ENCODE peak calls at places on chromosome 6, in five cellular contexts. V is neuronal stem cell, L is IMR-90, Y is H9, I is H1. T is an unnamed sample.

GRCh38 chr6:110517601-110518280 is 41.3 kb upstream of the SLC22A16 start:
- DNase-seq in V (no peak), L (no peak), Y (no peak), I (no peak), T (no peak)

GRCh38 chr6:73129653-73130443 is 95.4 kb downstream of the KHDC1L start:
- DNase-seq in V (peak; percentile 78), L (peak; percentile 66), Y (peak; percentile 89), I (peak; percentile 94), T (peak; percentile 63)

GRCh38 chr6:160911949-160912348 is 79.6 kb upstream of the MAP3K4 start:
- DNase-seq in V (no peak), L (no peak), Y (no peak), I (no peak), T (no peak)

GRCh38 chr6:7150381-7151064 is 42.8 kb downstream of the RREB1 start:
- DNase-seq in V (no peak), L (no peak), Y (peak; percentile 77), I (no peak), T (no peak)

GRCh38 chr6:130560231-130560630 is 194.4 kb downstream of the TMEM200A start:
- DNase-seq in V (no peak), L (peak; percentile 29), Y (no peak), I (no peak), T (peak; percentile 12)

GRCh38 chr6:133705731-133706130 is 183.2 kb upstream of the TCF21 start:
- DNase-seq in V (no peak), L (peak; percentile 82), Y (no peak), I (no peak), T (no peak)

GRCh38 chr6:37614059-37614940 is 83.4 kb downstream of the MDGA1 start:
- DNase-seq in V (no peak), L (no peak), Y (no peak), I (no peak), T (no peak)

GRCh38 chr6:40791004-40791403 is 203.8 kb upstream of the LRFN2 start:
- DNase-seq in V (no peak), L (no peak), Y (peak; percentile 36), I (no peak), T (peak; percentile 16)

GRCh38 chr6:327538-328183 is 35.4 kb downstream of the DUSP22 start:
- DNase-seq in V (no peak), L (peak; percentile 35), Y (no peak), I (no peak), T (no peak)

GRCh38 chr6:52538252-52538905 is 38.5 kb downstream of the TRAM2 start:
- DNase-seq in V (no peak), L (no peak), Y (no peak), I (no peak), T (no peak)

GRCh38 chr6:55040102-55040848 is 134.0 kb upstream of the HCRTR2 start:
- DNase-seq in V (no peak), L (peak; percentile 96), Y (no peak), I (no peak), T (peak; percentile 67)

GRCh38 chr6:26311012-26311384 is 54.0 kb upstream of the BTN3A2 start:
- DNase-seq in V (no peak), L (peak; percentile 59), Y (no peak), I (peak; percentile 72), T (peak; percentile 55)

GRCh38 chr6:26120807-26121140 is 33.5 kb downstream of the HFE start:
- DNase-seq in V (no peak), L (no peak), Y (no peak), I (no peak), T (no peak)

GRCh38 chr6:132612449-132613116 is 11.5 kb downstream of the TAAR2 start:
- DNase-seq in V (no peak), L (no peak), Y (no peak), I (no peak), T (no peak)

GRCh38 chr6:13729891-13730290 is 18.3 kb upstream of the RANBP9 start:
- DNase-seq in V (no peak), L (peak; percentile 79), Y (no peak), I (no peak), T (peak; percentile 15)

DNA sequence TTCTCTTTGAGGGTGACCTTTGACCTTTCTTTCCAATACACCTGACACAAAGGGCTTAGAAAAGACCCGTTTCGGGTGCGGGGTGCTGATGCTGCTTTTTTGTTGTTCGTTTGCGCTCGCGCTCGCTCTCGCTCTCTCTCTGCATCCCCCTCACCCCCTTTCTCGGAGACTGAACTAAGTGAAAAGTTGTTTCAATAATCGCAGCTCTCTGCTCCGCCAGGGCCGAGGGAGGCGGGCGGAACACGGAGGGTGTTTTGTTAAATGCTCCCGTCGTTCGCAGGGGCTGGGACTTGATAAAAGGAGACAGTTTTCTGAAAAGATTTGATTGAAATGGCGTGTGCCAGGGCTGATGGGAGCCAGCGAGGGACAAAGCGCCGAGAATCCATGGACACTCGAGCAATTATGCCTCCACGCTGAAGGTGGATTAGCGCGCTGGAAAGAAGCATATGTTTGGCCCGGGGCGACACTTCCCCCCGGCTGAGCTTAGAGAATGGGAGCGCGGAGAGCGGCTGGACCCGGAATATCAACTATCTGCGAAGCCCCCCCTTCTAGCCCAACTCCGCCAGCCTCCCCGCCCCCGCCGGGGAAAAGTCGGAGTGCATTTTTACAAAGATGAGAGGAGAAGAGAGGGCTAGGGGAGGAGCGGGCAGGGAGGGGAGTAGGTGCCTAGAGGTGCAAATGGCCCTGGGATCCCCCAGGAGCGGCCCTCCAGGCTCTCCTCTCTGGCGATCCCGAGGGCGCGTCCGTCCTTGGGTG is 25.0 kb downstream of the TFAP2A start:
- DNase-seq in V (peak; percentile 49), L (no peak), Y (no peak), I (no peak), T (no peak)
- H2BK120ac ChIP-seq in V (no peak overlapping the region), L (no peak overlapping the region), Y (no peak overlapping the region), I (no peak overlapping the region), T (no peak overlapping the region)

DNA sequence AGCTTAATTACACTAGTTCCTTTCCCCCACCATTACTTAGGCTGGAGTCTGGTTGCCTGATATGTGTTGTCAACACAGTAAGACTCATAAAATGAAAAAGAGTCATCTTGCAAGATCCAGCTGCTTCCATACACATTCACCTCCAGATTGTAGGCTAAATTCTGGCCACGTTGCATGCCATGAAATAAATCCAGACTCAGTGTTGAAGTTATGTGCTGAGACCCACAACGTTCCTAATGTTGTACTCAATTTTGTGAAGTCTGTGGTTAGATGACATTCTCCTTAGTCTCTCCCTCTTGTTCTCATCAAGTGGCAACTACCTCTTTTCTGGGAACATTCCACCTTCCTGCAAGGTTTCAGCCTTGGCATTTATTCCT is 212.3 kb downstream of the LMBRD1 start:
- DNase-seq in V (no peak), L (no peak), Y (no peak), I (no peak), T (peak; percentile 88)
- H2BK120ac ChIP-seq in V (no peak overlapping the region), L (no peak overlapping the region), Y (no peak overlapping the region), I (no peak overlapping the region), T (no peak overlapping the region)

GRCh38 chr6:136969433-136969832 is 47.3 kb downstream of the SLC35D3 start:
- DNase-seq in V (no peak), L (no peak), Y (no peak), I (no peak), T (no peak)
- H2BK120ac ChIP-seq in V (no peak overlapping the region), L (no peak overlapping the region), Y (no peak overlapping the region), I (no peak overlapping the region), T (no peak overlapping the region)

GRCh38 chr6:3789018-3789895 is 37.7 kb upstream of the PXDC1 start:
- DNase-seq in V (no peak), L (peak; percentile 77), Y (no peak), I (no peak), T (peak; percentile 34)
- H2BK120ac ChIP-seq in V (no peak overlapping the region), L (peak overlapping the region; percentile 86), Y (no peak overlapping the region), I (no peak overlapping the region), T (no peak overlapping the region)

GRCh38 chr6:50821431-50822077 is 2.9 kb downstream of the TFAP2B start:
- DNase-seq in V (no peak), L (no peak), Y (no peak), I (no peak), T (no peak)
- H2BK120ac ChIP-seq in V (no peak overlapping the region), L (no peak overlapping the region), Y (no peak overlapping the region), I (no peak overlapping the region), T (no peak overlapping the region)

DNA sequence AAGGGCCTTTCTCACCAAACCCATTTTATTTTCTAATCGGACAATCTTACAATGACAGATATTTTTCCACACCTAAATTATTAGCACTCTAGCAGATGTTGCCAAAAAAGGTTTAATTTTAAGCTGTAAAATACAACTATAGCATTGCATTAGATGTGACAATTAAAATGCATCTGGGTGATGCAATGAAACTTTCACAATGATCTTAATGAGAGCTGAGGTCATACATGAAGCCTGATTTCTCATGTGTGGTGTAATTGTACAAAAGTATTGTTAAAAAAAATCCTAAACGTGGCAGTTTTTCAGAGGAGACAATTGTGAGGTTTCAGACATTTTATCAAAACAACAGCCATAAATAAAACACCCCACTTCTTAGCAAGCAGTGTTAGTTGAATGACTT is 606.0 kb downstream of the HDGFL1 start:
- DNase-seq in V (no peak), L (no peak), Y (no peak), I (no peak), T (peak; percentile 80)
- H2BK120ac ChIP-seq in V (no peak overlapping the region), L (peak overlapping the region; percentile 55), Y (no peak overlapping the region), I (no peak overlapping the region), T (no peak overlapping the region)

DNA sequence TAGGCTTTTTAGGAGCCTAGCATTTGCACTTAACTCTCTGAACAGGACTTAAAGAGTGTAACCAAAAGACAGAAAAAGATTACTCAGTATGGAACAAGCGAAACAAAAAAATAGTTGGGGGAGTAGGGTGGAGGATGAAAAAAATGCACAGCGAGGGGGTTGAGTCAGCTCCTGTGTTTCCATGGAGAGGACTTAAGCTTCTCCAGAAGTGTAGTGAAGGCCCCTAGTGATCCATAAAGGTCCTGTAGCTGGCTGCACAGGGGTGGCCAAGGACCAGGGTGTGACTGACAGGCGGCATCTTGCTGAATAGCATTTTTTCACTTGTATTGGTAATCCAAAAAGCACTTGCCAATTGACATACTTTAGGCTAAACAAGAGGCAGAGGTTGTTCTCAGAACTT is 533.9 kb downstream of the RFPL4B start:
- DNase-seq in V (no peak), L (peak; percentile 80), Y (no peak), I (no peak), T (peak; percentile 46)
- H2BK120ac ChIP-seq in V (no peak overlapping the region), L (peak overlapping the region; percentile 62), Y (no peak overlapping the region), I (no peak overlapping the region), T (no peak overlapping the region)

GRCh38 chr6:143773503-143773902 is 69.6 kb upstream of the LTV1 start:
- DNase-seq in V (no peak), L (no peak), Y (no peak), I (no peak), T (no peak)

GRCh38 chr6:143775326-143775725 is 67.8 kb upstream of the LTV1 start:
- DNase-seq in V (no peak), L (no peak), Y (no peak), I (no peak), T (no peak)

GRCh38 chr6:143772110-143772509 is 71.0 kb upstream of the LTV1 start:
- DNase-seq in V (no peak), L (no peak), Y (no peak), I (no peak), T (no peak)

GRCh38 chr6:143774347-143774746 is 68.8 kb upstream of the LTV1 start:
- DNase-seq in V (no peak), L (no peak), Y (no peak), I (no peak), T (no peak)

GRCh38 chr6:143772662-143773061 is 70.5 kb upstream of the LTV1 start:
- DNase-seq in V (no peak), L (no peak), Y (no peak), I (no peak), T (no peak)
- H2BK120ac ChIP-seq in V (no peak overlapping the region), L (no peak overlapping the region), Y (no peak overlapping the region), I (no peak overlapping the region), T (no peak overlapping the region)